ENCODE peak calls at places on chromosomes 7 and 10, in five cellular contexts. J, H, Q, Y and Z are unnamed samples.

GRCh38 chr10:87671416-87671815 is 11.7 kb downstream of the PAPSS2 start:
- DNase-seq in Q (no peak), J (no peak), H (no peak), Y (no peak), Z (no peak)

GRCh38 chr10:1211844-1212570 is 155.8 kb downstream of the WDR37 start:
- DNase-seq in J (no peak), Y (no peak), Q (peak), H (no peak), Z (no peak)

GRCh38 chr10:109417803-109418202 is 505.5 kb downstream of the XPNPEP1 start:
- DNase-seq in J (no peak), Q (no peak), Y (no peak), H (no peak), Z (no peak)

GRCh38 chr7:156827587-156828203 is 65.3 kb downstream of the LMBR1 start:
- DNase-seq in J (no peak), Q (no peak), Y (no peak), H (no peak), Z (no peak)

GRCh38 chr10:11823989-11824346 is 812 bp downstream of the PROSER2 start:
- DNase-seq in H (no peak), Y (no peak), J (no peak), Q (no peak), Z (no peak)

GRCh38 chr7:39536926-39537325 is 29.3 kb upstream of the YAE1 start:
- DNase-seq in Y (no peak), J (no peak), Q (no peak), H (no peak), Z (no peak)

GRCh38 chr10:1180836-1181235 is 124.7 kb downstream of the WDR37 start:
- DNase-seq in J (no peak), Q (no peak), H (no peak), Y (no peak), Z (no peak)

GRCh38 chr7:37920619-37921339 is at the start of gene EPDR1:
- DNase-seq in Q (no peak), J (peak), Y (peak), H (no peak), Z (peak)

GRCh38 chr10:2012209-2012608 is 274.9 kb upstream of the ADARB2 start:
- DNase-seq in J (no peak), H (no peak), Y (no peak), Q (no peak), Z (no peak)

GRCh38 chr10:95334793-95335120 is 44.0 kb upstream of the PDLIM1 start:
- DNase-seq in J (no peak), Q (no peak), H (no peak), Y (no peak), Z (no peak)

GRCh38 chr7:122887198-122887597 is 938 bp upstream of the CADPS2 start:
- DNase-seq in H (peak), J (peak), Q (peak), Y (peak), Z (peak)

GRCh38 chr7:151851160-151851751 is 25.7 kb downstream of the PRKAG2 start:
- DNase-seq in H (no peak), J (no peak), Q (peak), Y (peak), Z (no peak)

GRCh38 chr7:116526897-116527296 is 2.1 kb downstream of the CAV1 start:
- DNase-seq in J (no peak), Y (no peak), H (no peak), Q (no peak), Z (no peak)

GRCh38 chr7:50119815-50120637 is 27.0 kb upstream of the ZPBP start:
- DNase-seq in H (no peak), J (no peak), Q (no peak), Y (no peak), Z (no peak)

GRCh38 chr7:82964150-82964882 is 198.4 kb downstream of the PCLO start:
- DNase-seq in Y (no peak), Q (no peak), H (no peak), J (no peak), Z (no peak)

GRCh38 chr10:103792547-103792946 is 62.8 kb downstream of the SH3PXD2A start:
- DNase-seq in J (no peak), Y (no peak), H (no peak), Q (no peak), Z (no peak)

GRCh38 chr10:3749597-3750351 is 35.2 kb downstream of the KLF6 start:
- DNase-seq in Q (no peak), J (peak), H (no peak), Y (no peak), Z (no peak)

GRCh38 chr7:27897441-27897847 is 157.5 kb downstream of the TAX1BP1 start:
- DNase-seq in J (no peak), H (no peak), Y (no peak), Q (no peak), Z (no peak)
- H3K27ac ChIP-seq in J (no peak), H (no peak), Y (no peak), Q (no peak), Z (no peak)

DNA sequence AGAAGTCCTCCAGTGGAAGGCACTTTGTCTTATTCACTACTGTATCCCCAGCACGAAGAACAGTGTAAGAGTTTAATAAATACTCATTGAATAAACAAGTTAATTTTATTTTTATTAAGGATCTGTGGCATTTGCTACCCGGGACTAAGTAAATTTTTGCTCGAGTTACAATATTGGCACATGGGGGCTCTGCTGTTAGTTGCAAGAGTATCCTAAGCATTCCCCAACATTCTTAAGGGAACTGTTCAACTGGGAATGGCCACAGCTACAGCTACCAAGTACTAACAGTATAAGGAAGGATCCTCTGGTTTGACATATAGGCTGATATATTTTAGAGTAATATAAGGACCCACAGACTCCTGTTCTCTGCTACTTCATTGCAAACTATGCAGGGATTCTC is 8.7 kb upstream of the LRRTM3 start:
- DNase-seq in Q (no peak), Y (no peak), H (no peak), J (no peak), Z (no peak)
- H3K4me3 ChIP-seq in Q (no peak), Y (no peak), H (no peak), J (no peak), Z (no peak)

GRCh38 chr10:101006593-101007098 is 7.0 kb downstream of the LZTS2 start:
- DNase-seq in Q (no peak), H (no peak), Y (peak), J (no peak), Z (no peak)
- H3K27ac ChIP-seq in Q (no peak), H (no peak), Y (no peak), J (peak), Z (no peak)

GRCh38 chr7:100897111-100897608 is 1.5 kb upstream of the ACHE start:
- DNase-seq in Q (no peak), Y (peak), J (no peak), H (no peak), Z (no peak)
- H3K4me3 ChIP-seq in Q (no peak), Y (peak), J (peak), H (peak), Z (peak)

DNA sequence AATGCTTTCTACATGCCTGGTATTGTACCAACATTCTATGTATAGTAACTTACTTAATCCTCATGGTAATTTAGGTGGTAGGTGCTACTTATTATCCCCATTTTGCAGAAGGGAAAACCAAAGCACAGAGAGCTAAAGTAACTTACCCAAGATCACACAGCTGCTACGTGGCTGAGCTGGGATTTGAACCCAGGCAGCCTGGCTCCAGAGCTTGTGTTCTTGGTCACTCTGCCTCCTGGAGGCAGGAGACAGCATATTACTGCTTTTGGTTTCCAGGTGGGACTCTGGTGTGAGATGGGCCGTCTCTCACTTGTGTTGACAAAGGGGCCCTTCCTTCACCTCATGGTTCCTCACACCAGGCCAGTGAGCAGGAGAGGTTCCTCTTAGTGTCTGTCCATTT is 79.8 kb upstream of the PPIF start:
- DNase-seq in J (no peak), Y (no peak), H (no peak), Q (no peak), Z (no peak)
- H3K27ac ChIP-seq in J (peak), Y (no peak), H (peak), Q (peak), Z (peak)